ENCODE peak calls at places on chromosomes 16 and 17, in four cellular contexts. One of them, this sample, is unnamed. For H3K9me3, the result is how much of the 10 kb centered on the place peaks cover.

GRCh38 chr17:2082003-2082862 is 27.3 kb downstream of the HIC1 start:
- DNase-seq in A549: no peak
- DNase-seq in PC-9: no peak
- DNase-seq in heart right ventricle: no peak
- DNase-seq in this sample: no peak

GRCh38 chr16:16112450-16113053 is 110.7 kb downstream of the ABCC6 start:
- DNase-seq in A549: no peak
- DNase-seq in heart right ventricle: no peak
- DNase-seq in PC-9: no peak
- DNase-seq in this sample: no peak

GRCh38 chr16:117381-118365 is 20.8 kb downstream of the NPRL3 start:
- DNase-seq in A549: peak
- DNase-seq in PC-9: peak
- DNase-seq in heart right ventricle: peak
- DNase-seq in this sample: peak

GRCh38 chr16:86824751-86825310 is 246.5 kb downstream of the FOXL1 start:
- DNase-seq in PC-9: no peak
- DNase-seq in heart right ventricle: no peak
- DNase-seq in A549: no peak
- DNase-seq in this sample: no peak

GRCh38 chr16:28064150-28064549 is 636 bp upstream of the GSG1L start:
- DNase-seq in A549: no peak
- DNase-seq in PC-9: no peak
- DNase-seq in heart right ventricle: no peak
- DNase-seq in this sample: no peak

GRCh38 chr17:4479982-4480751 is 18.5 kb upstream of the SPNS2 start:
- DNase-seq in A549: no peak
- DNase-seq in PC-9: no peak
- DNase-seq in heart right ventricle: no peak
- DNase-seq in this sample: peak

GRCh38 chr16:86942469-86943175 is 364.3 kb downstream of the FOXL1 start:
- DNase-seq in PC-9: no peak
- DNase-seq in heart right ventricle: no peak
- DNase-seq in A549: no peak
- DNase-seq in this sample: no peak

GRCh38 chr16:48597563-48598392 is 12.2 kb downstream of the N4BP1 start:
- DNase-seq in A549: no peak
- DNase-seq in heart right ventricle: no peak
- DNase-seq in PC-9: no peak
- DNase-seq in this sample: no peak

GRCh38 chr16:57258226-57258909 is 13.3 kb downstream of the ARL2BP start:
- DNase-seq in heart right ventricle: no peak
- DNase-seq in A549: no peak
- DNase-seq in PC-9: no peak
- DNase-seq in this sample: no peak

DNA sequence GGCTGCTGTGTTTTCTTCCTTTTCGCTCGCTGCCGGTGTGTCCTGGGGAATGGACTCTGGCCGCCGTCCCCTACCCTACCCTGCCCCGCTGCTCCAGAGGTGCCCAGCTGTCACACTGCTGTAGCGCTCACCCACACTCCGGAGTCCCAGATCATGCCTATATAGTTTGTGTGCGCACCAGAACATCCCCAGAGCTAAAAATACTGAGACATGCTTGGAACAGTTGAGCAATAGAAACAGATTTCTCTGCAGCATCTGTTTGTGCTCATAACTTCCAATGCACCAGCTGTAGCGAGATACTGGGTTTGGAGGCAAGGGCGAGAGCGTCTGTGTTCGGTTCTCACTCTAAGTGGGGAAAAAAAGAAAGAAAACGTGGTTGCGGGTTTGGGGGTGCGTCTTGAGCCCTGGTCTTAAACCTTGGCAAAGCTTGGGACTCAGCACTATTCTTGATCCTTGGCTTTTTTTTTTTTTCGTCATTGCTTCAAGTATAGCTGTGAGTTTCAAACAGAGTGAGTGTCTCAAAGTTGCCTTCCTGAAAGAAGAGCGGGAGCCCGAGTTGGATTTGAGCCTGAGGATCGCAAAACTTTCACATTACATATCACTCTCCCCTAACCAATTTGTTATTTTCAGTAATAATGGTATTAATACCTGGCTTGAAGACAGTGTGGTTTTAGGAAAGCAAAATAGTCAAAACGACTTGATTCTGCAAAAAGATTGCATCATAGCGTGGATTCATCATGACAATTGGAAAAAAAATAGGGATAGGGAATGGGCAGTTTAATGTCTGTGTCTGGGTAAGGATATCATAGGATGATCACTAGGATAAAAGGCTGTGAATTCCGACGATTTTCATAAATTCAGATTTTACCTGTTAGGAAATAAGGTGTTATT is 620 bp downstream of the KCNJ2 start:
- DNase-seq in A549: no peak
- DNase-seq in heart right ventricle: no peak
- DNase-seq in PC-9: no peak
- DNase-seq in this sample: no peak
- H3K4me3 ChIP-seq in A549: peak
- H3K4me3 ChIP-seq in heart right ventricle: peak
- H3K4me3 ChIP-seq in PC-9: no peak
- H3K4me3 ChIP-seq in this sample: peak

GRCh38 chr16:3377917-3378316 is 22.2 kb downstream of the OR2C1 start:
- DNase-seq in A549: no peak
- DNase-seq in PC-9: no peak
- DNase-seq in heart right ventricle: no peak
- DNase-seq in this sample: no peak

DNA sequence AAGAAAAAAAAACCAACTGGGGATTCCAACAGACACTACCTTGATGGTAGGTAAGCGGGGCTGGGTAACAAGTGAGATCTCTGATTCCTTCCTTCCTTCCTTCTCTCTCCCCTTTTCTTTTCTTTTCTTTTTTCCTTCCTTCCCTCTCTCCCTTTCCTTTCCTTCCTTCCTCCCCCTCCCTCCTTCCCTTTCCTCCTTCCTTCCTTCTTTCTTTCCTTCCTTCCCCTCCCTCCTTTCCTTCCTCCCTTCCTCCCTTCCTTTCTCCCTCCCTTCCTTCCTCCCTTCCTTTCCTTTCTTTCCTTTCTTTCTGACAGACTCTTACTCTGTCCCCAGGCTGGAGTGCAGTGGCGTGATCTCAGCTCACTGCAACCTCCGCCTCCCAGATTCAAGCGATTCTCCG is 20.0 kb downstream of the OR2C1 start:
- DNase-seq in A549: no peak
- DNase-seq in PC-9: no peak
- DNase-seq in heart right ventricle: no peak
- DNase-seq in this sample: no peak
- H3K9me3 ChIP-seq in A549: half or more
- H3K9me3 ChIP-seq in PC-9: under half
- H3K9me3 ChIP-seq in heart right ventricle: under half
- H3K9me3 ChIP-seq in this sample: under half

DNA sequence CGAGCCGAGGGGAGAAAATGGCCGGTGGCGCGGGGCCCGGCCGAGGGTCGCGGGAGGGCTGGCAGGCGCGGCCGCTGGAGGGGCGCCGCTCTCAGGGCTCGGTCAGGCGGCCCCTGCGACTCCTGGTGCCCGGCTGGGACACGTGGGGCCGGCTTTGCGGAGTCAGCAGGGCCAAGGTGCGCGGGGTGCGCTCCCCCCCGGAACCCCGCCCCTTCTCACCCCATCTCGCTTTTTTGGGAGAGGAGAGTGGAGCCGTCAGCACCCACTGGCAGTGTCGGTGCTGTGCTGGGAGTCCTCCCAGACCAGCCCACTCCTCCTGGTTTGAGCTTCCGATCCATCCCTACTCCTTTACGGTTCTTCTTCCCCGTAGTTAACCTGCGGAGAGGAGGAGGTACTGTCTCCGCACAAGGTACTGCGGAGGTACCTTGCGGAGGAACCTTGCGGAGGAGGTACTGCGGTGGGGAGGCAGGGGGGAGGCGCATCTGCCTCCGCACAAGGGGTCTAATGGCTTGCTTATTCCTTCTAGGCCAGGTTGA is 19.0 kb upstream of the CBX8 start:
- DNase-seq in A549: no peak
- DNase-seq in heart right ventricle: no peak
- DNase-seq in PC-9: no peak
- DNase-seq in this sample: no peak
- H3K4me3 ChIP-seq in A549: no peak
- H3K4me3 ChIP-seq in heart right ventricle: no peak
- H3K4me3 ChIP-seq in PC-9: no peak
- H3K4me3 ChIP-seq in this sample: no peak

GRCh38 chr16:35711435-35711834 is 2252.0 kb downstream of the TP53TG3F start:
- DNase-seq in A549: no peak
- DNase-seq in heart right ventricle: no peak
- DNase-seq in PC-9: no peak
- DNase-seq in this sample: no peak

GRCh38 chr16:35711958-35712357 is 2252.5 kb downstream of the TP53TG3F start:
- DNase-seq in PC-9: no peak
- DNase-seq in heart right ventricle: no peak
- DNase-seq in A549: no peak
- DNase-seq in this sample: no peak

GRCh38 chr16:35713762-35714650 is 2254.6 kb downstream of the TP53TG3F start:
- DNase-seq in heart right ventricle: peak
- DNase-seq in PC-9: no peak
- DNase-seq in A549: no peak
- DNase-seq in this sample: no peak

DNA sequence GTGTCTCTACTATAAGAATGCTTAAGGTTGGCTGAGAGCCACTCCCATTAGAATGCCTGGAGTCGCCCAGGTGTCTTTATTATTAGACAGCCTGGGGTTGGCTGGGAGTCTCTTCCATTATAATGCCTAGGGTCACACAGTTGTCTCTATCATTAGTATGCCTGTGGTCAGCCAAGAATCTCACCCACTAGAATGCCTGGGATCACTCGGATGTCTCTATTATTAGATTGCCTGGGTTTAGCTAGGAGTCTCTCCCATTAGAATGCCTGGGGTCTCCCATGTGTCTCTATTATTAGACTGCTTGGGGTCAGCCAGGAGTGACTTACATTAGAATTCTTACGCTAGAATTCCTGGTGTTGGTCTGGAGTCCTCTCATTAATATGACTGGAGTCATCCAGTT is 2255.3 kb downstream of the TP53TG3F start:
- DNase-seq in A549: no peak
- DNase-seq in heart right ventricle: peak
- DNase-seq in PC-9: no peak
- DNase-seq in this sample: no peak
- H3K9me3 ChIP-seq in A549: under half
- H3K9me3 ChIP-seq in heart right ventricle: under half
- H3K9me3 ChIP-seq in PC-9: under half
- H3K9me3 ChIP-seq in this sample: under half

DNA sequence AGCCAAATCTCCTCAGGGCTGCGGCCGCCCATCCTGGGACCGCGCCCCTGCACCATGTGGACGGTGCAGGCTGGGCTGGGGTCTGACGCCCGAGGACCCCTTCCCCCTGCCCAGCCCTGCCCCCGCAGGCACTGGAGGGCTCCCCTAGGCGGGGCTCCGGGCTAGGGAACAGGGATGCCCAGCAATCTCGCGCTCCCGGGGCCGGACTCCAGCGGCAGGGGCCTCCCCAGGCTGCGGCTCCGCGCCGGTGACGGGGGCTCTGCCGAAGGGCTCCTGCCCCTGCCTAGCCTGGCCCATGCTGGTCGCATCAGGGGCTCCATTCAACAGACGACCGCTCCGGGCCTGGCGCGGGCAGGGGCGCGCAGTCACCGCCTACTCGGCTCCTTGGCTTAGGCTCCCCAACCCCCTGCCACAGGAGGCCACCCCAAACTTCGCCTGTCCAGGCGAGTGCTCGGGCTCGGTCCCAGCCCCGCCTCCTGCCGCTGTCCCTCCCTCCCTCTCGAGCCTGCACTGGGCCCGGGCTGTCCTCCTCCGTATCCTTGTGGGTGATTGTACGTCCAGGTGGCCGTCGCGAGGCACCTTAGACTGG is 27.4 kb upstream of the ADORA2B start:
- DNase-seq in A549: no peak
- DNase-seq in heart right ventricle: no peak
- DNase-seq in PC-9: no peak
- DNase-seq in this sample: no peak
- H3K4me3 ChIP-seq in A549: no peak
- H3K4me3 ChIP-seq in heart right ventricle: no peak
- H3K4me3 ChIP-seq in PC-9: no peak
- H3K4me3 ChIP-seq in this sample: no peak

This sample was measured in small intestine.